ENCODE peak calls at places on chromosome 16, in four cellular contexts. J is GM12878, Y is K562, A is HepG2. B is an unnamed sample.

GRCh38 chr16:61323456-61323855 is 712.8 kb downstream of the CDH8 start:
- DNase-seq in Y (no peak), A (peak), J (no peak), B (no peak)

GRCh38 chr16:12674096-12674495 is 129.6 kb downstream of the CPPED1 start:
- DNase-seq in Y (no peak), A (no peak), J (no peak), B (no peak)

GRCh38 chr16:54487933-54488332 is 201.3 kb upstream of the IRX3 start:
- DNase-seq in A (no peak), Y (no peak), J (no peak), B (no peak)

GRCh38 chr16:15507299-15507958 is 73.0 kb downstream of the BMERB1 start:
- DNase-seq in Y (no peak), J (no peak), A (no peak), B (no peak)

GRCh38 chr16:70715113-70715711 is 29.4 kb upstream of the MTSS2 start:
- DNase-seq in J (no peak), Y (peak), A (no peak), B (no peak)

GRCh38 chr16:24382929-24383328 is 126.8 kb downstream of the CACNG3 start:
- DNase-seq in A (no peak), Y (no peak), J (no peak), B (peak)

GRCh38 chr16:68376590-68376989 is 65.8 kb downstream of the PRMT7 start:
- DNase-seq in J (no peak), Y (no peak), A (no peak), B (no peak)

GRCh38 chr16:67942200-67942509 is 1.8 kb downstream of the LCAT start:
- DNase-seq in J (no peak), Y (peak), A (peak), B (peak)

GRCh38 chr16:727291-727977 is 528 bp downstream of the HAGHL start:
- DNase-seq in A (no peak), J (no peak), Y (peak), B (peak)

GRCh38 chr16:73196670-73197069 is 148.7 kb upstream of the ZFHX3 start:
- DNase-seq in J (peak), A (peak), Y (peak), B (peak)

GRCh38 chr16:68319185-68319908 is 8.5 kb downstream of the PRMT7 start:
- DNase-seq in A (no peak), Y (no peak), J (no peak), B (no peak)

GRCh38 chr16:15055141-15056053 is 477 bp downstream of the NTAN1 start:
- DNase-seq in J (no peak), Y (peak), A (peak), B (peak)

GRCh38 chr16:58019866-58020538 is 5.6 kb upstream of the MMP15 start:
- DNase-seq in J (no peak), A (no peak), Y (no peak), B (no peak)

GRCh38 chr16:89282523-89282922 is 65.0 kb downstream of the ZNF778 start:
- DNase-seq in J (no peak), Y (no peak), A (no peak), B (no peak)

GRCh38 chr16:88649924-88650748 is 717 bp downstream of the CYBA start:
- DNase-seq in J (no peak), A (peak), Y (peak), B (peak)

GRCh38 chr16:88464447-88465318 is 11.6 kb downstream of the ZFPM1 start:
- DNase-seq in A (no peak), J (no peak), Y (no peak), B (no peak)

GRCh38 chr16:88956546-88957455 is 20.2 kb downstream of the CBFA2T3 start:
- DNase-seq in Y (no peak), J (no peak), A (no peak), B (no peak)

GRCh38 chr16:31130899-31131298 is 4.6 kb downstream of the PRSS8 start:
- DNase-seq in A (no peak), J (no peak), Y (no peak), B (peak)

GRCh38 chr16:56274369-56274768 is 83.1 kb downstream of the GNAO1 start:
- DNase-seq in A (no peak), J (no peak), Y (no peak), B (no peak)

GRCh38 chr16:81551141-81551808 is 106.7 kb downstream of the CMIP start:
- DNase-seq in Y (peak), A (no peak), J (peak), B (no peak)

GRCh38 chr16:1533443-1533951 is at the start of gene TMEM204:
- DNase-seq in J (no peak), A (no peak), Y (no peak), B (peak)

GRCh38 chr16:7369181-7369580 is 36.5 kb downstream of the RBFOX1 start:
- DNase-seq in J (no peak), A (no peak), Y (no peak), B (no peak)

GRCh38 chr16:24822542-24822941 is 23.2 kb upstream of the SLC5A11 start:
- DNase-seq in Y (no peak), J (no peak), A (no peak), B (no peak)

GRCh38 chr16:48580925-48581500 is 29.0 kb downstream of the N4BP1 start:
- DNase-seq in Y (no peak), A (no peak), J (no peak), B (no peak)

GRCh38 chr16:84758627-84759026 is 58.8 kb downstream of the USP10 start:
- DNase-seq in Y (no peak), A (no peak), J (no peak), B (no peak)

GRCh38 chr16:58042001-58042885 is 16.7 kb downstream of the MMP15 start:
- DNase-seq in J (no peak), A (no peak), Y (no peak), B (no peak)

GRCh38 chr16:57304169-57305061 is 19.9 kb upstream of the PLLP start:
- DNase-seq in A (peak), J (peak), Y (no peak), B (no peak)

GRCh38 chr16:75682308-75682707 is 5.5 kb upstream of the CPHXL2 start:
- DNase-seq in J (no peak), Y (no peak), A (peak), B (no peak)
- TF ChIP-seq JUNB in J (no peak), Y (no peak), A (no peak), B (no peak)

DNA sequence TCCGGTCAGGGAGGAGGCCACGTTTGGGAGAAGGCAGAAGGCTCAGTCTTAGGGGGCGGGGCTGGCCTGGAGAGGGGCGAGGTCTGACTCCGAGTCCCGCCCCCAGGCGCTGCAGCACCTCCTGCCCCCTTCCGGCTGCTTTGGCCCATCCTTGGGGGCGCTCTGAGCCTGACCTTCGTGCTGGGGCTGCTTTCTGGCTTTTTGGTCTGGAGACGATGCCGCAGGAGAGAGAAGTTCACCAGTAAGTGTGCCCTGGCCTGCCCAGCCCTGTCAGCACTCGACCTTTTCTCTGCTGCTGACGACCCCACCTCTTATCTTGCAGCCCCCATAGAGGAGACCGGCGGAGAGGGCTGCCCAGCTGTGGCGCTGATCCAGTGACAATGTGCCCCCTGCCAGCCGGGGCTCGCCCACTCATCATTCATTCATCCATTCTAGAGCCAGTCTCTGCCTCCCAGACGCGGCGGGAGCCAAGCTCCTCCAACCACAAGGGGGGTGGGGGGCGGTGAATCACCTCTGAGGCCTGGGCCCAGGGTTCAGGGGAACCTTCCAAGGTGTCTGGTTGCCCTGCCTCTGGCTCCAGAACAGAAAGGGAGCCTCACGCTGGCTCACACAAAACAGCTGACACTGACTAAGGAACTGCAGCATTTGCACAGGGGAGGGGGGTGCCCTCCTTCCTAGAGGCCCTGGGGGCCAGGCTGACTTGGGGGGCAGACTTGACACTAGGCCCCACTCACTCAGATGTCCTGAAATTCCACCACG is 1.5 kb downstream of the TNFRSF12A start:
- DNase-seq in A (peak), Y (peak), J (no peak), B (peak)
- H2AFZ ChIP-seq in A (no peak), Y (no peak), J (peak), B (no peak)

DNA sequence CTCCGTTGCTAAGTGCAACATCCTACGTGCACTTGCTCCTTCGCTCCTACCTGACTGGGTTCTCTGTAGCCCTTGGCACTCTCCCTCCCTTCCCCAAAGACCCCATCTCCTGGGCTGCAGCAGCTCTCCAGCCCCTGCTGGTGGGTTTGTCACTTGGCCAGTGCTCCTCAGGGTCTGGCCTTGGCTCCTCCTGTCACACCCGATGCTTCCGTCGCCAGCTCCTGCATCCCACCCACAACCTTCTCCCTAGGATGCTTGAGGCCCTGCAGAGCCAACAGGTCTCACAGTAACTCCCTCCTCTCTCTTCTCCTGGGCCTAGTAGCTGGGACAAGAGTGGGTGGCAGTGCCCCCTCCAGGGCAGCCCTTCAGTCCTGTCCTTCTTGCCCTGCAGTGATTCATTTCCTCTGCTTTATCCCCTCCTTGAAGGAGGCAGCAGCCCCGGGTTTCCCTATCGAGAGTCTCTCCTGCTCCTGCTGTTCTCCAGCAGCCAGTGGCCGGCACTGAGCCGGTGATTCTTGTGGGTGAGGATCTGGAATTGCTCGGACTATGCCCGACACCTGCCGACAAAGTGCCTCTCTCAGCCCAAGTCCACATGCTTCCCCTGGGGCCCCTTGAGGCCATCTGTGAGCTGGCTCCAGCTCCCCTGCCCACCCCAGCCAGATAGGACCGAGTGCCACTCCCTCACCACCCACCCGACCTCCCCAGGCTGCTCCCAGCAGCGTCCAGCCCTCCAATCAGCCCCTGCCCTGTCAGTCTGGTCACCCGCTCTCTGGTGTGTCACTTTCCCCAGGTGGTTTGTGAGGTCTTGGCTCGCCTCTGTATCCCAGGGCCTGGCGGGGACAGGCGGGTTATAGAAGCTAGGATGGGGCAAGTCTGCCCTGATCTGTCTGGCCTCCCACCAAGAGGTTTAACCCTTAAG is 3.8 kb downstream of the LITAFD start:
- DNase-seq in J (no peak), A (peak), Y (no peak), B (peak)
- TF ChIP-seq CTCF in J (no peak), A (peak), Y (no peak), B (peak)

GRCh38 chr16:85891033-85891775 is 7.8 kb upstream of the IRF8 start:
- DNase-seq in J (no peak), Y (no peak), A (peak), B (no peak)
- TF ChIP-seq JUNB in J (no peak), Y (no peak), A (no peak), B (no peak)

B was measured in GM23338.